ENCODE peak calls at places on chromosomes 16 and 17, in four cellular contexts. One of them, this sample, is unnamed.
A peak's percentile ranks its signal among the peaks of the same experiment; 100 is the strongest.

GRCh38 chr17:3885970-3886369 is 6.9 kb downstream of the CAMKK1 start:
- DNase-seq in IMR-90: peak; percentile 70
- DNase-seq in keratinocyte: no peak
- DNase-seq in endothelial cell of umbilical vein: peak; percentile 29
- DNase-seq in this sample: no peak

GRCh38 chr16:27818231-27818630 is 245.3 kb downstream of the GSG1L start:
- DNase-seq in IMR-90: no peak
- DNase-seq in keratinocyte: no peak
- DNase-seq in endothelial cell of umbilical vein: no peak
- DNase-seq in this sample: no peak

GRCh38 chr16:46583036-46583435 is 38.1 kb downstream of the SHCBP1 start:
- DNase-seq in IMR-90: no peak
- DNase-seq in keratinocyte: no peak
- DNase-seq in endothelial cell of umbilical vein: no peak
- DNase-seq in this sample: no peak

GRCh38 chr16:53224932-53225533 is 170.2 kb downstream of the CHD9 start:
- DNase-seq in IMR-90: peak; percentile 22
- DNase-seq in keratinocyte: no peak
- DNase-seq in endothelial cell of umbilical vein: no peak
- DNase-seq in this sample: peak; percentile 12

GRCh38 chr16:66717112-66717675 is 20.7 kb upstream of the CMTM4 start:
- DNase-seq in IMR-90: peak; percentile 88
- DNase-seq in keratinocyte: no peak
- DNase-seq in endothelial cell of umbilical vein: peak; percentile 16
- DNase-seq in this sample: peak; percentile 69

GRCh38 chr16:83040174-83040573 is 413.4 kb downstream of the CDH13 start:
- DNase-seq in IMR-90: peak; percentile 81
- DNase-seq in keratinocyte: peak; percentile 7
- DNase-seq in endothelial cell of umbilical vein: peak; percentile 18
- DNase-seq in this sample: no peak

GRCh38 chr17:77326636-77327035 is 185.9 kb downstream of the SEC14L1 start:
- DNase-seq in IMR-90: no peak
- DNase-seq in keratinocyte: no peak
- DNase-seq in endothelial cell of umbilical vein: no peak
- DNase-seq in this sample: no peak

GRCh38 chr17:27807567-27808470 is 7.5 kb upstream of the NOS2 start:
- DNase-seq in IMR-90: no peak
- DNase-seq in keratinocyte: no peak
- DNase-seq in endothelial cell of umbilical vein: no peak
- DNase-seq in this sample: peak; percentile 19

GRCh38 chr17:28049071-28049470 is 6.6 kb downstream of the NLK start:
- DNase-seq in IMR-90: no peak
- DNase-seq in keratinocyte: no peak
- DNase-seq in endothelial cell of umbilical vein: no peak
- DNase-seq in this sample: no peak

GRCh38 chr16:85185701-85186100 is 73.4 kb upstream of the CIBAR2 start:
- DNase-seq in IMR-90: no peak
- DNase-seq in keratinocyte: no peak
- DNase-seq in endothelial cell of umbilical vein: no peak
- DNase-seq in this sample: no peak

GRCh38 chr17:65712383-65713267 is 151.2 kb upstream of the AXIN2 start:
- DNase-seq in IMR-90: no peak
- DNase-seq in keratinocyte: no peak
- DNase-seq in endothelial cell of umbilical vein: no peak
- DNase-seq in this sample: no peak

GRCh38 chr16:58054289-58054688 is 28.7 kb downstream of the MMP15 start:
- DNase-seq in IMR-90: no peak
- DNase-seq in keratinocyte: no peak
- DNase-seq in endothelial cell of umbilical vein: no peak
- DNase-seq in this sample: no peak

GRCh38 chr16:81997738-81998137 is 13.5 kb downstream of the SDR42E1 start:
- DNase-seq in IMR-90: peak; percentile 81
- DNase-seq in keratinocyte: no peak
- DNase-seq in endothelial cell of umbilical vein: peak; percentile 90
- DNase-seq in this sample: no peak

GRCh38 chr16:68244903-68245853 is at the start of gene PLA2G15:
- DNase-seq in IMR-90: peak; percentile 94
- DNase-seq in keratinocyte: no peak
- DNase-seq in endothelial cell of umbilical vein: peak; percentile 93
- DNase-seq in this sample: peak; percentile 96

GRCh38 chr17:74441537-74441936 is 9.6 kb downstream of the GPRC5C start:
- DNase-seq in IMR-90: no peak
- DNase-seq in keratinocyte: no peak
- DNase-seq in endothelial cell of umbilical vein: no peak
- DNase-seq in this sample: no peak

GRCh38 chr16:88003736-88004135 is 52.5 kb downstream of the BANP start:
- DNase-seq in IMR-90: no peak
- DNase-seq in keratinocyte: no peak
- DNase-seq in endothelial cell of umbilical vein: no peak
- DNase-seq in this sample: no peak

GRCh38 chr17:83186751-83187421 is 107.5 kb downstream of the METRNL start:
- DNase-seq in IMR-90: no peak
- DNase-seq in keratinocyte: no peak
- DNase-seq in endothelial cell of umbilical vein: no peak
- DNase-seq in this sample: no peak

GRCh38 chr17:64441772-64442549 is 7.0 kb upstream of the MILR1 start:
- DNase-seq in IMR-90: peak; percentile 54
- DNase-seq in keratinocyte: no peak
- DNase-seq in endothelial cell of umbilical vein: peak; percentile 74
- DNase-seq in this sample: no peak

GRCh38 chr17:82344175-82344907 is 10.8 kb upstream of the SECTM1 start:
- DNase-seq in IMR-90: no peak
- DNase-seq in keratinocyte: no peak
- DNase-seq in endothelial cell of umbilical vein: no peak
- DNase-seq in this sample: peak; percentile 41

GRCh38 chr16:29852654-29853053 is 10.4 kb downstream of the CDIPT start:
- DNase-seq in IMR-90: peak; percentile 72
- DNase-seq in keratinocyte: no peak
- DNase-seq in endothelial cell of umbilical vein: peak; percentile 81
- DNase-seq in this sample: no peak

GRCh38 chr17:69064476-69064875 is 3.7 kb upstream of the ABCA9 start:
- DNase-seq in IMR-90: no peak
- DNase-seq in keratinocyte: no peak
- DNase-seq in endothelial cell of umbilical vein: no peak
- DNase-seq in this sample: no peak

GRCh38 chr16:86383488-86384262 is 126.7 kb upstream of the FOXF1 start:
- DNase-seq in IMR-90: peak; percentile 93
- DNase-seq in keratinocyte: no peak
- DNase-seq in endothelial cell of umbilical vein: no peak
- DNase-seq in this sample: peak; percentile 59

GRCh38 chr17:19647697-19648474 is 665 bp upstream of the ALDH3A2 start:
- DNase-seq in IMR-90: peak; percentile 54
- DNase-seq in keratinocyte: no peak
- DNase-seq in endothelial cell of umbilical vein: peak; percentile 72
- DNase-seq in this sample: no peak

GRCh38 chr17:17152385-17152784 is 53.7 kb downstream of the PLD6 start:
- DNase-seq in IMR-90: no peak
- DNase-seq in keratinocyte: no peak
- DNase-seq in endothelial cell of umbilical vein: peak; percentile 13
- DNase-seq in this sample: no peak

GRCh38 chr16:383326-384020 is 1.7 kb upstream of the PGAP6 start:
- DNase-seq in IMR-90: no peak
- DNase-seq in keratinocyte: peak; percentile 44
- DNase-seq in endothelial cell of umbilical vein: peak; percentile 31
- DNase-seq in this sample: no peak
- H3K9me1 ChIP-seq in IMR-90: peaks cover 3% of the 10 kb centered on the region
- H3K9me1 ChIP-seq in keratinocyte: no peaks in the 10 kb centered on the region
- H3K9me1 ChIP-seq in endothelial cell of umbilical vein: no peaks in the 10 kb centered on the region
- H3K9me1 ChIP-seq in this sample: no peaks in the 10 kb centered on the region

DNA sequence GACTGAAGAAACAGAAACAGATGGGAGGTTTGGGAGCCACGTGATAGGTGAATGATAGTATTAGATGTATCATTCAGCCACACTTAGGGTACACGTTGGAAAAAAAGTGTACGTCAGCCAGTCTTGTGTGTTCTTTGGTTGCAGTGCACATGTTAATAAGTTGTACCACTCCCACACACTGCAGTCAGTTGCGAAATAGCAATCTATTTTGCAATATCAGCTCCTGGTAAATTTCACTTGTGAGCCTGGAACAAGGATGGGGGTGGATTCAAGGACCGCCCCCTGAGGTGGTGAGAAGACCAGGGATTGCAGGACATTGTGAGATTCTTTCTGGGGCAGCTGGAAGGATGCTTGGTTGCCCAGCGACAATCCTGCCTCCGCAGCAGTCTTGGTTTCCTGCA is 78.5 kb upstream of the ZFHX3 start:
- DNase-seq in IMR-90: peak; percentile 61
- DNase-seq in keratinocyte: no peak
- DNase-seq in endothelial cell of umbilical vein: no peak
- DNase-seq in this sample: no peak
- H3K9me1 ChIP-seq in IMR-90: peaks cover 4% of the 10 kb centered on the region
- H3K9me1 ChIP-seq in keratinocyte: no peaks in the 10 kb centered on the region
- H3K9me1 ChIP-seq in endothelial cell of umbilical vein: no peaks in the 10 kb centered on the region
- H3K9me1 ChIP-seq in this sample: no peaks in the 10 kb centered on the region

GRCh38 chr17:47204722-47205418 is 4.3 kb upstream of the MYL4 start:
- DNase-seq in IMR-90: peak; percentile 47
- DNase-seq in keratinocyte: no peak
- DNase-seq in endothelial cell of umbilical vein: no peak
- DNase-seq in this sample: no peak

GRCh38 chr17:47207143-47208067 is 1.7 kb upstream of the MYL4 start:
- DNase-seq in IMR-90: no peak
- DNase-seq in keratinocyte: no peak
- DNase-seq in endothelial cell of umbilical vein: no peak
- DNase-seq in this sample: no peak

GRCh38 chr17:47208744-47209488 is at the start of gene MYL4:
- DNase-seq in IMR-90: no peak
- DNase-seq in keratinocyte: no peak
- DNase-seq in endothelial cell of umbilical vein: no peak
- DNase-seq in this sample: peak; percentile 68

GRCh38 chr17:47203984-47204721 is 5.0 kb upstream of the MYL4 start:
- DNase-seq in IMR-90: peak; percentile 64
- DNase-seq in keratinocyte: no peak
- DNase-seq in endothelial cell of umbilical vein: no peak
- DNase-seq in this sample: no peak

GRCh38 chr17:47205419-47205963 is 3.7 kb upstream of the MYL4 start:
- DNase-seq in IMR-90: peak; percentile 68
- DNase-seq in keratinocyte: no peak
- DNase-seq in endothelial cell of umbilical vein: no peak
- DNase-seq in this sample: no peak
- H3K9me1 ChIP-seq in IMR-90: peaks cover 19% of the 10 kb centered on the region
- H3K9me1 ChIP-seq in keratinocyte: no peaks in the 10 kb centered on the region
- H3K9me1 ChIP-seq in endothelial cell of umbilical vein: no peaks in the 10 kb centered on the region
- H3K9me1 ChIP-seq in this sample: no peaks in the 10 kb centered on the region

DNA sequence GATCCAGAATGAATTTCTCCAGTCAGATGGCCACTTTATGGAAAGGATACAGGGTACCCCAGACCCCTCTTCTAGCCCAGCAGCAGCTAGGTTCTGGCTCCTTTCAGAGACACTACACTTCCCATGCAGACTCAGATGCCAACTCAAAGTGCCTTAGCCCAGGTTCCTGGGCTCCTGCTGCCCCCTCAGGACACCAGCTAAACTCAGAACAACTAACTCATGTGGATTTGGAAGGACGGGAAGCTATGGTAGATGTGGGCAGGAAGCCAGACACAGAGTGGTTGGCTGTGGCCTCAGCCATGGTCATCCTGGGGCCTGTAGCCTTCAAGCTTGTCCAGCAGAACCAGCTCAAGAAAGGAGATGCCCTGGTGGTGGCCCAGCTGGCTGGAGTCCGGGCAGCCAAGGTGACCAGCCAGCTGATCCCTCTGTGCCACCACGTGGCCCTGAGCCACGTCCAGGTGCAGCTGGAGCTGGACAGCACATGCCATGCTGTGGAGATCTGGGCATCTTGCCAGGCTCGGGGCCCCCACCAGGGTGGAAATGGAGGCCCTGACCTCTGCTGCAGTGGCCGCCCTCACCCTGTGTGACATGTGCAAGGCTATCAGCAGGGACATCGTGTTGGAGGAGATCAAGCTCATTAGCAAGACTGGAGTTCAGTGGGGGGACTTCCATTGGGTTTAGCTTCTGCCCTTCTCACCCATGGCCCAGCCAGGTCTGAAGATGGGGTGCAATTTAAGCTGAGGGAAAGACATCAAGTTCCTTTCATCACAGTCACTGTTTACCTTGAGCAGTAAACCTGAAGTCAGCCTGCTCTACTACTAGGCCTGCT is 111.8 kb downstream of the N4BP1 start:
- DNase-seq in IMR-90: no peak
- DNase-seq in keratinocyte: no peak
- DNase-seq in endothelial cell of umbilical vein: no peak
- DNase-seq in this sample: no peak
- H3K9me1 ChIP-seq in IMR-90: peaks cover 8% of the 10 kb centered on the region
- H3K9me1 ChIP-seq in keratinocyte: no peaks in the 10 kb centered on the region
- H3K9me1 ChIP-seq in endothelial cell of umbilical vein: no peaks in the 10 kb centered on the region
- H3K9me1 ChIP-seq in this sample: no peaks in the 10 kb centered on the region

This sample was measured in K562.